ENCODE peak calls at places on chromosomes 6 and 20, in nine cellular contexts. X is cardiac fibroblast; C is heart right ventricle; R is AG04450; N is GM20000; V is SK-N-SH; F is fibroblast of pulmonary artery; M is A673; A is CD4-positive, alpha-beta T cell. D is an unnamed sample.

GRCh38 chr6:81623106-81623834 is 129.2 kb downstream of the TENT5A start:
- DNase-seq in C (no peak), R (no peak), V (no peak), A (no peak), M (no peak), X (no peak), F (no peak), N (no peak), D (no peak)

GRCh38 chr20:36885355-36885754 is 9.4 kb downstream of the TLDC2 start:
- DNase-seq in X (peak), R (no peak), C (no peak), V (no peak), F (no peak), A (no peak), N (no peak), M (no peak), D (no peak)

GRCh38 chr20:32465092-32465900 is 107.2 kb downstream of the ASXL1 start:
- DNase-seq in R (no peak), A (no peak), V (no peak), F (peak), X (peak), N (no peak), C (peak), M (no peak), D (peak)

GRCh38 chr6:46793138-46793537 is at the start of gene MEP1A:
- DNase-seq in V (no peak), X (no peak), M (no peak), F (no peak), N (no peak), A (no peak), R (no peak), C (no peak), D (no peak)

GRCh38 chr6:80674669-80675068 is 568.2 kb downstream of the BCKDHB start:
- DNase-seq in M (no peak), C (no peak), R (no peak), V (no peak), F (no peak), X (no peak), N (no peak), A (no peak), D (no peak)

GRCh38 chr6:125717120-125717731 is 32.2 kb upstream of the HEY2 start:
- DNase-seq in C (no peak), X (no peak), N (peak), R (no peak), A (no peak), V (no peak), M (no peak), F (no peak), D (no peak)

GRCh38 chr6:1770435-1770843 is 160.7 kb downstream of the FOXC1 start:
- DNase-seq in M (no peak), X (no peak), F (no peak), A (no peak), N (peak), C (no peak), R (no peak), V (no peak), D (no peak)

GRCh38 chr6:45297302-45297701 is 30.8 kb upstream of the RUNX2 start:
- DNase-seq in X (no peak), C (no peak), M (no peak), N (no peak), V (no peak), F (no peak), R (no peak), A (no peak), D (no peak)

GRCh38 chr6:25017932-25018581 is 82.3 kb upstream of the RIPOR2 start:
- DNase-seq in X (peak), R (no peak), N (peak), C (peak), F (peak), A (peak), V (no peak), M (peak), D (no peak)

GRCh38 chr20:62368629-62369507 is 1.8 kb upstream of the LAMA5 start:
- DNase-seq in V (peak), C (peak), N (no peak), A (no peak), X (peak), M (no peak), R (no peak), F (peak), D (no peak)

GRCh38 chr6:42029881-42030280 is 20.4 kb upstream of the TAF8 start:
- DNase-seq in C (no peak), M (no peak), X (no peak), A (no peak), V (no peak), R (no peak), F (no peak), N (no peak), D (no peak)

GRCh38 chr6:128918886-128919285 is 35.9 kb downstream of the LAMA2 start:
- DNase-seq in X (no peak), N (no peak), M (no peak), R (no peak), F (no peak), V (no peak), C (no peak), A (no peak), D (no peak)

GRCh38 chr20:41436679-41437078 is 70.1 kb upstream of the EMILIN3 start:
- DNase-seq in M (no peak), N (no peak), A (no peak), R (peak), X (peak), C (no peak), V (no peak), F (peak), D (no peak)

GRCh38 chr20:23943304-23943703 is 45.3 kb downstream of the GGTLC1 start:
- DNase-seq in C (no peak), X (no peak), R (no peak), M (no peak), F (no peak), A (no peak), N (no peak), V (no peak), D (no peak)

DNA sequence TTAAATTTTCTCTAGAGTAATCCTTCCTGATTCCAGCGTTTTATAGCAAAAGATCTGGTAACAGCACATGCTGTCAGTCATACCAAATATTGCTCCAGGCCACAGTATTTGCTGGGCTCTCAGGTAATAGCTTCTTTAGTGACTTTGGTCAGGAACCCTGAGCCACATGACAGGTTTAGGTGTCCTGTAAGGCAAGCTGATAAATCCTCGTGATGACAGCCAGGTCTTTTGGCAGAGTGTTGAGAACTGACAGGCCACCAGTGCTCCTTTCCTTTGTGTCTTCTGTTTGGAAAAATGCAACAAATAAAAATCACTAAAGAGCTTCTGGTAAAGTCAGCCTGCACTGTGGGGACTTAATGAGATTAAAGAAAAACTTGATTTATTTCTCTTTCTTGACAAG is 34.6 kb downstream of the PRDM13 start:
- DNase-seq in N (no peak), F (no peak), X (no peak), M (peak), V (no peak), C (no peak), A (no peak), R (no peak), D (no peak)
- TF ChIP-seq CTCF in N (no peak), F (no peak), X (no peak), M (no peak), V (no peak), C (no peak), A (no peak), R (no peak), D (no peak)

GRCh38 chr20:35146922-35147574 is at the start of gene EDEM2:
- DNase-seq in A (peak), R (peak), X (peak), F (peak), C (peak), V (peak), N (peak), M (peak), D (peak)

GRCh38 chr20:35146299-35146921 is 726 bp downstream of the EDEM2 start:
- DNase-seq in F (no peak), X (peak), N (no peak), A (no peak), C (peak), V (peak), M (peak), R (no peak), D (no peak)

GRCh38 chr20:35144694-35145093 is 2.4 kb downstream of the EDEM2 start:
- DNase-seq in F (no peak), A (no peak), M (no peak), C (no peak), V (no peak), N (peak), R (no peak), X (no peak), D (no peak)

GRCh38 chr20:35145141-35145564 is 2.0 kb downstream of the EDEM2 start:
- DNase-seq in V (peak), R (peak), N (peak), A (no peak), F (peak), M (peak), C (no peak), X (peak), D (no peak)
- TF ChIP-seq CTCF in V (peak), R (peak), N (peak), A (peak), F (peak), M (peak), C (peak), X (peak), D (peak)

DNA sequence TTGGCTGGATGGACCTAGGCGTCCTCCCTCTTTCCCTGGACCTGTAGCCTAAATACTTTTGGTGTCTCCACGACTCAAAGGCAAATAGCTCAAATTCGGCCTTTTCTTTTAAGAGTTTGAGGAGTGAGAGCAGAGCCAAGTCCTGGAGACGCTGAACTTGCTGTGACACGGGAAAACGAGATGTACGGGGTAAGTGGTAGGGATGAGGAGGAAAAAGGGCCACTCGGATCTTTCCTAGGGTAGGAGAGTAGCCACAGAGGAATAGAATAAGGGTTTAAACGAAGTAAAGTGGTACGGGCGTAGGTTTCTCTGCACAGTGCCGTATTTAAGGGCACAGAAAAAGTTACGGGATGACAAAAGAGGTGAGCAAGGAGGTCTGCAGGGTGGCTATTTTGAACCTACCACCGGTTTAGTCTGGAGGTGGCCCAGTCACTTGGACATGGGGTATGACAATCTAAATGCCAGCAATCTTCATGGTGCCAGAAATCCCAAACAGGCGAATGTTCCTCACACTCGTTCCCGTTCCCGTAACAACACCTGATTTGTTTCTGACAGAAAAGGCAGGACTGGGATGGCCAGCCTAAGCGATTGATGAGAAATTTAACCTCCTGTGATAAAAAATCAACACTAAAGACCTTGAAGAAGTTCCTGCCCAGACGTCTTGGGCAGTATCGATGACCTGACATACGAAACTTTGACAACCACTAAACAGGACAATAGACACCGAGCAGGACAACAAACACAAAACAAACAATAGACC is 149.3 kb downstream of the TRIM27 start:
- DNase-seq in F (no peak), N (no peak), C (no peak), R (no peak), X (no peak), V (no peak), M (no peak), A (no peak), D (no peak)
- TF ChIP-seq CTCF in F (no peak), N (no peak), C (no peak), R (no peak), X (no peak), V (no peak), M (no peak), A (no peak), D (no peak)

GRCh38 chr6:48736486-48737206 is 625.6 kb upstream of the PTCHD4 start:
- DNase-seq in N (no peak), R (peak), M (peak), V (peak), X (peak), C (no peak), A (no peak), F (peak), D (no peak)
- TF ChIP-seq CTCF in N (no peak), R (peak), M (no peak), V (peak), X (no peak), C (no peak), A (no peak), F (no peak), D (no peak)

GRCh38 chr6:15751721-15752350 is 89.0 kb upstream of the DTNBP1 start:
- DNase-seq in V (no peak), M (no peak), X (no peak), A (no peak), C (no peak), N (no peak), R (no peak), F (no peak), D (no peak)

GRCh38 chr6:15755555-15755954 is 92.7 kb upstream of the DTNBP1 start:
- DNase-seq in A (no peak), M (peak), V (no peak), R (no peak), X (peak), F (peak), C (no peak), N (no peak), D (no peak)

GRCh38 chr6:15754706-15755079 is 91.9 kb upstream of the DTNBP1 start:
- DNase-seq in N (no peak), M (no peak), C (no peak), V (no peak), R (no peak), X (no peak), A (no peak), F (no peak), D (no peak)

GRCh38 chr6:15754035-15754705 is 91.3 kb upstream of the DTNBP1 start:
- DNase-seq in R (no peak), V (peak), F (peak), A (no peak), M (peak), N (no peak), X (peak), C (no peak), D (no peak)

DNA sequence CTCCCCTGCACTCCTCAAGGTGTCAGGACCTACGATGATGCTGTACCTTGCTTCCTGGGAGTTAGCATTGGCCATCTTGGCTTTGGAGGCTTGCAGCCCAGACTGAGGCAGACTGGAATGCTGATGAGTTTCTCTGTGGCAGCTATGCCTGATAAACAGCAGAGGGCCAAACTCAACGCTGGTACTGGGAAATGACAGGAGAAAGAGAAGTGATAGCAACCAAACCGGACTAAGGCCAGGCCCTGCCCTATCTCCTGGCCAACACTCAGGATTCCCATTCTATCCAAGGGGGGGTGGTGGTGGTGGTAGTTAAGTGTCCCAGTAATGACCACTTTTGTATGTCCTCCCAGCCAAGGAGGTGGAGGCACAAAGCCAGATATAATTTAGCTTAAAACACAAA is 90.0 kb upstream of the DTNBP1 start:
- DNase-seq in X (no peak), F (peak), M (no peak), N (no peak), A (no peak), R (no peak), C (no peak), V (no peak), D (no peak)
- TF ChIP-seq CTCF in X (no peak), F (peak), M (no peak), N (no peak), A (no peak), R (no peak), C (no peak), V (no peak), D (no peak)

GRCh38 chr20:58869662-58870227 is 17.2 kb downstream of the GNAS start:
- DNase-seq in N (no peak), R (no peak), A (no peak), V (no peak), X (no peak), F (no peak), M (no peak), C (no peak), D (no peak)

GRCh38 chr20:58867211-58867610 is 14.7 kb downstream of the GNAS start:
- DNase-seq in R (no peak), N (no peak), V (no peak), M (no peak), C (no peak), X (peak), A (no peak), F (peak), D (no peak)

GRCh38 chr20:58871533-58872102 is 19.1 kb downstream of the GNAS start:
- DNase-seq in C (no peak), N (no peak), M (no peak), X (no peak), A (no peak), R (no peak), V (no peak), F (no peak), D (no peak)

GRCh38 chr20:58870293-58871014 is 17.9 kb downstream of the GNAS start:
- DNase-seq in A (peak), R (no peak), M (peak), V (peak), X (peak), F (peak), N (peak), C (peak), D (peak)

GRCh38 chr20:58868795-58869194 is 16.3 kb downstream of the GNAS start:
- DNase-seq in A (no peak), C (no peak), M (no peak), F (no peak), X (no peak), N (no peak), R (no peak), V (no peak), D (no peak)
- TF ChIP-seq CTCF in A (peak), C (peak), M (peak), F (peak), X (no peak), N (peak), R (peak), V (no peak), D (no peak)

DNA sequence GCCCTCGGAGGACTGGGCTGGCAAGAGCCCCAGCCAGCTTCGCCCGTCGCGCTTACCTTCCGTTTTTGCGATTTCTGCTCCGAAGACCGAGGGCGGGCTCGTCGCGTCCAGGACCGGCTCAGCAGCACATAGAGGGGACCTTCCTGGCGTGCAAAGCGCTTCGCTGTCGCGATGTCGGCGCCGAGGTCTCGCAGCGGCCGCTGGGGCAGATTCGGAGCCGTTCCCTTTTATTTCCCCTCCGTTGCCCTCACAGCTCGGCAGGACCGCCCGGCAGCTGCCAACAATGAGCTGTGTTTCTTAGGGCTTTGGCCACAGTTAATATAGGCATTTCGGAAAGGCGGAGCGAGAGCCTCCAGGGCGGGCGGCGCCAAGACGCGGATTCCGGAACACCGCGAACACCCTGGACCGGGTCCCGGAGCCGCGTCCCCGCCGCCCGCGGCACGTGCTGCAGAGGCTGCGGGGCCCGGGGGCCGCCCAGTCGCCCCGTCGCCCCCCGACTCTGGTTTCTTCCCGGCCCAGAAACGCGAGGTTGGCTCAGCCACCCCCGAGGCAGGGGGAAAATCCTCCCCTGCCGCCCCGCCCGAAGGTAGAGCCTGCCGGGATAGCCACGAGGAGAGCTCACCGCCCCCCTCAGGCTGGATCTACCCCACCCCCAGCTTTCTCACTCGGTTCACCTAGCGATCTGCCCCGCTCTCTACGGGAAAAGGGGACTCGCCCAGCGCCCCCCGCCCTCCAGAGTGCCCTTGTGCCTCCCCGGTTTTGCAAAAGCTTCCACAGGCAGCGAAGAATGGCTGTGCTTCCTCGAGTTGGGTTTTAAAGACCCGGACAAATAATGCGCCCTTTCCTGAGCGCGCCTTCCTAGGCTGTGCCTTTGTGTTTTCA is at the start of gene CITED2:
- DNase-seq in A (peak), C (peak), X (peak), M (peak), F (peak), V (peak), R (peak), N (peak), D (peak)
- TF ChIP-seq CTCF in A (no peak), C (no peak), X (peak), M (no peak), F (peak), V (peak), R (peak), N (no peak), D (peak)

GRCh38 chr20:47421076-47421475 is 64.6 kb upstream of the ZMYND8 start:
- DNase-seq in N (no peak), V (no peak), M (no peak), X (no peak), C (no peak), F (no peak), R (no peak), A (no peak), D (no peak)
- TF ChIP-seq CTCF in N (no peak), V (no peak), M (no peak), X (no peak), C (no peak), F (no peak), R (no peak), A (no peak), D (no peak)

D was measured in breast epithelium.